ENCODE peak calls at places on chromosomes 4 and X, in eight cellular contexts. One of them, this sample, is unnamed. For H3K27me3, the result is how much of the 10 kb centered on the place peaks cover.

GRCh38 chr4:87896020-87896621 is 63.4 kb downstream of the MEPE start:
- DNase-seq in HL-60: peak
- DNase-seq in H1: peak
- DNase-seq in HCT116: peak
- DNase-seq in stomach: no peak
- DNase-seq in esophagus muscularis mucosa: no peak
- DNase-seq in suprapubic skin: no peak
- DNase-seq in upper lobe of left lung: no peak
- DNase-seq in this sample: peak

GRCh38 chr4:112069110-112069509 is 76.1 kb upstream of the FAM241A start:
- DNase-seq in HL-60: no peak
- DNase-seq in H1: no peak
- DNase-seq in HCT116: no peak
- DNase-seq in stomach: no peak
- DNase-seq in esophagus muscularis mucosa: no peak
- DNase-seq in suprapubic skin: no peak
- DNase-seq in upper lobe of left lung: no peak
- DNase-seq in this sample: no peak

GRCh38 chrX:85611926-85612325 is 232.5 kb upstream of the POF1B start:
- DNase-seq in HL-60: no peak
- DNase-seq in H1: no peak
- DNase-seq in HCT116: no peak
- DNase-seq in stomach: no peak
- DNase-seq in esophagus muscularis mucosa: no peak
- DNase-seq in suprapubic skin: no peak
- DNase-seq in upper lobe of left lung: no peak
- DNase-seq in this sample: no peak

GRCh38 chr4:96009720-96010119 is 169.8 kb downstream of the PDHA2 start:
- DNase-seq in HL-60: no peak
- DNase-seq in H1: no peak
- DNase-seq in HCT116: no peak
- DNase-seq in stomach: no peak
- DNase-seq in esophagus muscularis mucosa: no peak
- DNase-seq in suprapubic skin: no peak
- DNase-seq in upper lobe of left lung: no peak
- DNase-seq in this sample: no peak

GRCh38 chrX:119093991-119094741 is 21.4 kb downstream of the CT47C1 start:
- DNase-seq in HL-60: no peak
- DNase-seq in H1: no peak
- DNase-seq in HCT116: no peak
- DNase-seq in stomach: no peak
- DNase-seq in esophagus muscularis mucosa: no peak
- DNase-seq in suprapubic skin: no peak
- DNase-seq in upper lobe of left lung: no peak
- DNase-seq in this sample: peak

GRCh38 chr4:142817442-142817841 is 28.7 kb downstream of the INPP4B start:
- DNase-seq in HL-60: peak
- DNase-seq in H1: no peak
- DNase-seq in HCT116: peak
- DNase-seq in stomach: no peak
- DNase-seq in esophagus muscularis mucosa: no peak
- DNase-seq in suprapubic skin: no peak
- DNase-seq in upper lobe of left lung: no peak
- DNase-seq in this sample: no peak

GRCh38 chrX:6226053-6226645 is 2.5 kb downstream of the NLGN4X start:
- DNase-seq in HL-60: no peak
- DNase-seq in H1: no peak
- DNase-seq in HCT116: no peak
- DNase-seq in stomach: no peak
- DNase-seq in esophagus muscularis mucosa: no peak
- DNase-seq in suprapubic skin: no peak
- DNase-seq in upper lobe of left lung: peak
- DNase-seq in this sample: no peak

GRCh38 chrX:13377537-13377936 is 57.7 kb upstream of the ATXN3L start:
- DNase-seq in HL-60: no peak
- DNase-seq in H1: no peak
- DNase-seq in HCT116: no peak
- DNase-seq in stomach: no peak
- DNase-seq in esophagus muscularis mucosa: no peak
- DNase-seq in suprapubic skin: no peak
- DNase-seq in upper lobe of left lung: no peak
- DNase-seq in this sample: no peak

GRCh38 chr4:48139688-48140087 is 5.6 kb upstream of the TXK start:
- DNase-seq in HL-60: no peak
- DNase-seq in H1: no peak
- DNase-seq in HCT116: no peak
- DNase-seq in stomach: no peak
- DNase-seq in esophagus muscularis mucosa: no peak
- DNase-seq in suprapubic skin: no peak
- DNase-seq in upper lobe of left lung: no peak
- DNase-seq in this sample: no peak

GRCh38 chr4:54227261-54228063 is 1.6 kb upstream of the PDGFRA start:
- DNase-seq in HL-60: no peak
- DNase-seq in H1: no peak
- DNase-seq in HCT116: no peak
- DNase-seq in stomach: no peak
- DNase-seq in esophagus muscularis mucosa: no peak
- DNase-seq in suprapubic skin: no peak
- DNase-seq in upper lobe of left lung: peak
- DNase-seq in this sample: peak

GRCh38 chr4:107444-108429 is 16.6 kb upstream of the ZNF718 start:
- DNase-seq in HL-60: no peak
- DNase-seq in H1: no peak
- DNase-seq in HCT116: no peak
- DNase-seq in stomach: no peak
- DNase-seq in esophagus muscularis mucosa: no peak
- DNase-seq in suprapubic skin: no peak
- DNase-seq in upper lobe of left lung: peak
- DNase-seq in this sample: no peak

GRCh38 chrX:20267924-20268701 is 1.4 kb upstream of the RPS6KA3 start:
- DNase-seq in HL-60: no peak
- DNase-seq in H1: no peak
- DNase-seq in HCT116: no peak
- DNase-seq in stomach: peak
- DNase-seq in esophagus muscularis mucosa: no peak
- DNase-seq in suprapubic skin: peak
- DNase-seq in upper lobe of left lung: peak
- DNase-seq in this sample: no peak

GRCh38 chr4:79823148-79823763 is 249.8 kb downstream of the ANTXR2 start:
- DNase-seq in HL-60: no peak
- DNase-seq in H1: no peak
- DNase-seq in HCT116: no peak
- DNase-seq in stomach: no peak
- DNase-seq in esophagus muscularis mucosa: no peak
- DNase-seq in suprapubic skin: no peak
- DNase-seq in upper lobe of left lung: no peak
- DNase-seq in this sample: no peak

GRCh38 chr4:38902695-38903094 is 35.1 kb downstream of the FAM114A1 start:
- DNase-seq in HL-60: no peak
- DNase-seq in H1: no peak
- DNase-seq in HCT116: no peak
- DNase-seq in stomach: no peak
- DNase-seq in esophagus muscularis mucosa: no peak
- DNase-seq in suprapubic skin: no peak
- DNase-seq in upper lobe of left lung: no peak
- DNase-seq in this sample: no peak

GRCh38 chr4:156476359-156476758 is 495.2 kb downstream of the PDGFC start:
- DNase-seq in HL-60: no peak
- DNase-seq in H1: no peak
- DNase-seq in HCT116: peak
- DNase-seq in stomach: no peak
- DNase-seq in esophagus muscularis mucosa: no peak
- DNase-seq in suprapubic skin: no peak
- DNase-seq in upper lobe of left lung: no peak
- DNase-seq in this sample: peak

GRCh38 chr4:151957163-151957562 is 196.4 kb upstream of the GATB start:
- DNase-seq in HL-60: no peak
- DNase-seq in H1: peak
- DNase-seq in HCT116: no peak
- DNase-seq in stomach: no peak
- DNase-seq in esophagus muscularis mucosa: no peak
- DNase-seq in suprapubic skin: no peak
- DNase-seq in upper lobe of left lung: peak
- DNase-seq in this sample: no peak

GRCh38 chrX:107450823-107451509 is 1.5 kb downstream of the FRMPD3 start:
- DNase-seq in HL-60: no peak
- DNase-seq in H1: no peak
- DNase-seq in HCT116: no peak
- DNase-seq in stomach: no peak
- DNase-seq in esophagus muscularis mucosa: no peak
- DNase-seq in suprapubic skin: no peak
- DNase-seq in upper lobe of left lung: no peak
- DNase-seq in this sample: no peak

GRCh38 chr4:123430031-123430430 is 33.4 kb downstream of the SPRY1 start:
- DNase-seq in HL-60: no peak
- DNase-seq in H1: no peak
- DNase-seq in HCT116: no peak
- DNase-seq in stomach: no peak
- DNase-seq in esophagus muscularis mucosa: no peak
- DNase-seq in suprapubic skin: no peak
- DNase-seq in upper lobe of left lung: no peak
- DNase-seq in this sample: no peak

GRCh38 chr4:137432431-137432830 is 99.9 kb downstream of the PCDH18 start:
- DNase-seq in HL-60: no peak
- DNase-seq in H1: no peak
- DNase-seq in HCT116: no peak
- DNase-seq in stomach: no peak
- DNase-seq in esophagus muscularis mucosa: no peak
- DNase-seq in suprapubic skin: no peak
- DNase-seq in upper lobe of left lung: no peak
- DNase-seq in this sample: no peak

GRCh38 chr4:52711834-52712171 is 39.4 kb downstream of the ERVMER34-1 start:
- DNase-seq in HL-60: no peak
- DNase-seq in H1: no peak
- DNase-seq in HCT116: no peak
- DNase-seq in stomach: no peak
- DNase-seq in esophagus muscularis mucosa: no peak
- DNase-seq in suprapubic skin: no peak
- DNase-seq in upper lobe of left lung: no peak
- DNase-seq in this sample: no peak

GRCh38 chr4:123672987-123673386 is 276.4 kb downstream of the SPRY1 start:
- DNase-seq in HL-60: peak
- DNase-seq in H1: no peak
- DNase-seq in HCT116: no peak
- DNase-seq in stomach: no peak
- DNase-seq in esophagus muscularis mucosa: no peak
- DNase-seq in suprapubic skin: no peak
- DNase-seq in upper lobe of left lung: no peak
- DNase-seq in this sample: no peak

GRCh38 chrX:101206471-101206870 is 13.1 kb upstream of the DRP2 start:
- DNase-seq in HL-60: no peak
- DNase-seq in H1: no peak
- DNase-seq in HCT116: peak
- DNase-seq in stomach: no peak
- DNase-seq in esophagus muscularis mucosa: no peak
- DNase-seq in suprapubic skin: no peak
- DNase-seq in upper lobe of left lung: no peak
- DNase-seq in this sample: peak

GRCh38 chr4:89838005-89838404 is 1.0 kb upstream of the SNCA start:
- DNase-seq in HL-60: no peak
- DNase-seq in H1: no peak
- DNase-seq in HCT116: no peak
- DNase-seq in stomach: no peak
- DNase-seq in esophagus muscularis mucosa: no peak
- DNase-seq in suprapubic skin: no peak
- DNase-seq in upper lobe of left lung: no peak
- DNase-seq in this sample: no peak

GRCh38 chrX:72539822-72540221 is 32.8 kb downstream of the HDAC8 start:
- DNase-seq in HL-60: no peak
- DNase-seq in H1: no peak
- DNase-seq in HCT116: no peak
- DNase-seq in stomach: no peak
- DNase-seq in esophagus muscularis mucosa: no peak
- DNase-seq in suprapubic skin: no peak
- DNase-seq in upper lobe of left lung: no peak
- DNase-seq in this sample: no peak

GRCh38 chr4:30630431-30630830 is 89.7 kb upstream of the PCDH7 start:
- DNase-seq in HL-60: no peak
- DNase-seq in H1: no peak
- DNase-seq in HCT116: no peak
- DNase-seq in stomach: no peak
- DNase-seq in esophagus muscularis mucosa: no peak
- DNase-seq in suprapubic skin: no peak
- DNase-seq in upper lobe of left lung: no peak
- DNase-seq in this sample: no peak

DNA sequence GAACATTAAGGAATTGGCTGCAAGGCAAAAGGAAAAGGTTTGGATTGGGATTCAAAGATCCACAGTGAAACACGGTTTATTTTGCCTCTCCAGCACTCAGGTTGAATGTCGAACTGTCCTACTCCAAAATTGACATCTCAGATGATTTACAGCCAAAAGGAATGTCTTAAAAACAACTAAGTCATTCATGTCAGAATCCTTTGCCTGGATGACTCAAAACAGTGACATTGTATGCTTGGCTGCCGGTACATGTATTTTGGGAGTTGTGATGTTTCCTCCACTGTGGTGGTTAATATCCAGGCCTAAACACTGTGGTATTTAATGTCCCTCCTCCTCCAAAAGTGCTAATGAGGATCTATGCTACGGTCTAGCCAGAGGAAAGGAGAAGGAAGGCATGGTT is 20.8 kb downstream of the PGM2 start:
- DNase-seq in HL-60: no peak
- DNase-seq in H1: no peak
- DNase-seq in HCT116: no peak
- DNase-seq in stomach: no peak
- DNase-seq in esophagus muscularis mucosa: no peak
- DNase-seq in suprapubic skin: no peak
- DNase-seq in upper lobe of left lung: no peak
- DNase-seq in this sample: no peak
- TF ChIP-seq CTCF in HL-60: no peak
- TF ChIP-seq CTCF in H1: no peak
- TF ChIP-seq CTCF in HCT116: no peak
- TF ChIP-seq CTCF in stomach: no peak
- TF ChIP-seq CTCF in esophagus muscularis mucosa: no peak
- TF ChIP-seq CTCF in suprapubic skin: no peak
- TF ChIP-seq CTCF in upper lobe of left lung: no peak
- TF ChIP-seq CTCF in this sample: no peak

GRCh38 chrX:46712733-46713132 is 46.2 kb downstream of the SLC9A7 start:
- DNase-seq in HL-60: no peak
- DNase-seq in H1: no peak
- DNase-seq in HCT116: no peak
- DNase-seq in stomach: no peak
- DNase-seq in esophagus muscularis mucosa: no peak
- DNase-seq in suprapubic skin: no peak
- DNase-seq in upper lobe of left lung: no peak
- DNase-seq in this sample: no peak
- TF ChIP-seq POLR2AphosphoS5 in HL-60: no peak
- TF ChIP-seq POLR2AphosphoS5 in H1: no peak
- TF ChIP-seq POLR2AphosphoS5 in HCT116: no peak
- TF ChIP-seq POLR2AphosphoS5 in stomach: no peak
- TF ChIP-seq POLR2AphosphoS5 in esophagus muscularis mucosa: no peak
- TF ChIP-seq POLR2AphosphoS5 in suprapubic skin: no peak
- TF ChIP-seq POLR2AphosphoS5 in upper lobe of left lung: no peak
- TF ChIP-seq POLR2AphosphoS5 in this sample: no peak

GRCh38 chrX:141278306-141278705 is 36.0 kb upstream of the SPANXC start:
- DNase-seq in HL-60: no peak
- DNase-seq in H1: no peak
- DNase-seq in HCT116: no peak
- DNase-seq in stomach: no peak
- DNase-seq in esophagus muscularis mucosa: no peak
- DNase-seq in suprapubic skin: no peak
- DNase-seq in upper lobe of left lung: no peak
- DNase-seq in this sample: no peak
- H3K27me3 ChIP-seq in HL-60: under half
- H3K27me3 ChIP-seq in H1: under half
- H3K27me3 ChIP-seq in HCT116: under half
- H3K27me3 ChIP-seq in stomach: under half
- H3K27me3 ChIP-seq in esophagus muscularis mucosa: under half
- H3K27me3 ChIP-seq in suprapubic skin: under half
- H3K27me3 ChIP-seq in upper lobe of left lung: under half
- H3K27me3 ChIP-seq in this sample: under half

GRCh38 chr4:140281828-140282227 is 91.6 kb upstream of the SCOC start:
- DNase-seq in HL-60: no peak
- DNase-seq in H1: no peak
- DNase-seq in HCT116: no peak
- DNase-seq in stomach: no peak
- DNase-seq in esophagus muscularis mucosa: no peak
- DNase-seq in suprapubic skin: no peak
- DNase-seq in upper lobe of left lung: no peak
- DNase-seq in this sample: no peak
- TF ChIP-seq CTCF in HL-60: no peak
- TF ChIP-seq CTCF in H1: peak
- TF ChIP-seq CTCF in HCT116: peak
- TF ChIP-seq CTCF in stomach: no peak
- TF ChIP-seq CTCF in esophagus muscularis mucosa: no peak
- TF ChIP-seq CTCF in suprapubic skin: no peak
- TF ChIP-seq CTCF in upper lobe of left lung: no peak
- TF ChIP-seq CTCF in this sample: no peak